ENCODE peak calls at places on chromosomes 3 and 15, in five cellular contexts. One of them, this sample, is unnamed.

GRCh38 chr15:76996526-76997401 is 1.8 kb downstream of the PSTPIP1 start:
- DNase-seq in adrenal gland: no peak
- DNase-seq in CD8-positive, alpha-beta memory T cell: peak; percentile 71
- DNase-seq in A549: no peak
- DNase-seq in GM23338: no peak
- DNase-seq in this sample: peak; percentile 57

GRCh38 chr3:160735801-160736200 is 20.2 kb upstream of the PPM1L start:
- DNase-seq in adrenal gland: no peak
- DNase-seq in CD8-positive, alpha-beta memory T cell: no peak
- DNase-seq in A549: no peak
- DNase-seq in GM23338: no peak
- DNase-seq in this sample: no peak

GRCh38 chr3:21938267-21938681 is 187.3 kb upstream of the ZNF385D start:
- DNase-seq in adrenal gland: no peak
- DNase-seq in CD8-positive, alpha-beta memory T cell: no peak
- DNase-seq in A549: no peak
- DNase-seq in GM23338: no peak
- DNase-seq in this sample: no peak

GRCh38 chr3:54999801-55000200 is 71.9 kb upstream of the LRTM1 start:
- DNase-seq in adrenal gland: no peak
- DNase-seq in CD8-positive, alpha-beta memory T cell: no peak
- DNase-seq in A549: no peak
- DNase-seq in GM23338: no peak
- DNase-seq in this sample: peak; percentile 11

GRCh38 chr3:184154909-184155643 is at the start of gene DVL3:
- DNase-seq in adrenal gland: peak; percentile 63
- DNase-seq in CD8-positive, alpha-beta memory T cell: peak; percentile 61
- DNase-seq in A549: peak; percentile 63
- DNase-seq in GM23338: peak; percentile 70
- DNase-seq in this sample: peak; percentile 81

GRCh38 chr15:73857193-73857920 is 16.0 kb upstream of the TBC1D21 start:
- DNase-seq in adrenal gland: no peak
- DNase-seq in CD8-positive, alpha-beta memory T cell: no peak
- DNase-seq in A549: no peak
- DNase-seq in GM23338: no peak
- DNase-seq in this sample: no peak

GRCh38 chr15:42992626-42993025 is 72.0 kb upstream of the TTBK2 start:
- DNase-seq in adrenal gland: peak; percentile 64
- DNase-seq in CD8-positive, alpha-beta memory T cell: no peak
- DNase-seq in A549: no peak
- DNase-seq in GM23338: no peak
- DNase-seq in this sample: no peak

GRCh38 chr3:157119369-157119951 is 40.5 kb downstream of the CCNL1 start:
- DNase-seq in adrenal gland: no peak
- DNase-seq in CD8-positive, alpha-beta memory T cell: no peak
- DNase-seq in A549: no peak
- DNase-seq in GM23338: no peak
- DNase-seq in this sample: no peak

GRCh38 chr3:150370129-150370602 is 37.9 kb upstream of the TSC22D2 start:
- DNase-seq in adrenal gland: peak; percentile 76
- DNase-seq in CD8-positive, alpha-beta memory T cell: no peak
- DNase-seq in A549: peak; percentile 71
- DNase-seq in GM23338: peak; percentile 88
- DNase-seq in this sample: peak; percentile 96

GRCh38 chr3:194142156-194142910 is 6.4 kb downstream of the HES1 start:
- DNase-seq in adrenal gland: peak; percentile 47
- DNase-seq in CD8-positive, alpha-beta memory T cell: no peak
- DNase-seq in A549: no peak
- DNase-seq in GM23338: no peak
- DNase-seq in this sample: peak; percentile 52

DNA sequence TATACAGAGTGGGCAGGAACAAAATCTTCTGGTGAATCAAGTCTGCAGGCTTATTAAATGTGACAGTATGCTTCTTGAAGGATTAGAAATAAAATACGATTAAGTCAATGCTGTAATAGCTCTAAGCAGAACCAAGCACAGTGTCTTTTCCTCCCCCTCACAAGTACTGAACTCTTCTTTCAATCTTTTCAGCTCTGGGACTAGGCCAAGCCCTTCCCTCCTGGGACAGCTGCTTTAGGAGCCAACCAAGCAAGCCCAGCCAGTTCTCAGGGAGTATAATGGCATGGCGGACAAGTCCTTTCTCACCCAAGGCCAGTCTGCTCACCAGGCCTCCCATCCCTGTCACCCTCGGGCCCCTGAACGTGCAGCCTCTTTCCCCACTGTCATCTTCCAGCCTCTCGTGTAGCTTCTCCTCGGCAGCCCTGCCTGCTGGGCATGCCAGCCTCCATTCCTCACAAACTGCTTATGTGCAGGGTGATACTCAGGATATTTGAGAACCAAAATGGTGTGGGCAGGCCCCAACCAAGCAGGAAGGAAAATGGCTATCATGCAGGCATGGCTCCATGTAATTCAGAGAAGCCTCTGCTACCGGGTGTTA is 8.4 kb upstream of the PPP1R2 start:
- DNase-seq in adrenal gland: no peak
- DNase-seq in CD8-positive, alpha-beta memory T cell: no peak
- DNase-seq in A549: no peak
- DNase-seq in GM23338: no peak
- DNase-seq in this sample: no peak
- H3K4me1 ChIP-seq in adrenal gland: no peaks in the 10 kb centered on the region
- H3K4me1 ChIP-seq in CD8-positive, alpha-beta memory T cell: peaks cover 91% of the 10 kb centered on the region
- H3K4me1 ChIP-seq in A549: peaks cover 3% of the 10 kb centered on the region
- H3K4me1 ChIP-seq in GM23338: peaks cover 24% of the 10 kb centered on the region
- H3K4me1 ChIP-seq in this sample: peaks cover 2% of the 10 kb centered on the region

GRCh38 chr15:78987891-78988360 is 43.1 kb upstream of the CTSH start:
- DNase-seq in adrenal gland: peak; percentile 9
- DNase-seq in CD8-positive, alpha-beta memory T cell: no peak
- DNase-seq in A549: no peak
- DNase-seq in GM23338: no peak
- DNase-seq in this sample: no peak
- H3K27ac ChIP-seq in adrenal gland: no peak overlapping the region
- H3K27ac ChIP-seq in CD8-positive, alpha-beta memory T cell: no peak overlapping the region
- H3K27ac ChIP-seq in A549: peak overlapping the region; percentile 74
- H3K27ac ChIP-seq in GM23338: no peak overlapping the region
- H3K27ac ChIP-seq in this sample: no peak overlapping the region

GRCh38 chr3:39147374-39147709 is 6.0 kb downstream of the CSRNP1 start:
- DNase-seq in adrenal gland: no peak
- DNase-seq in CD8-positive, alpha-beta memory T cell: no peak
- DNase-seq in A549: no peak
- DNase-seq in GM23338: no peak
- DNase-seq in this sample: no peak
- H3K4me1 ChIP-seq in adrenal gland: peaks cover 65% of the 10 kb centered on the region
- H3K4me1 ChIP-seq in CD8-positive, alpha-beta memory T cell: peaks cover 61% of the 10 kb centered on the region
- H3K4me1 ChIP-seq in A549: peaks cover 71% of the 10 kb centered on the region
- H3K4me1 ChIP-seq in GM23338: peaks cover 55% of the 10 kb centered on the region
- H3K4me1 ChIP-seq in this sample: peaks cover 58% of the 10 kb centered on the region

DNA sequence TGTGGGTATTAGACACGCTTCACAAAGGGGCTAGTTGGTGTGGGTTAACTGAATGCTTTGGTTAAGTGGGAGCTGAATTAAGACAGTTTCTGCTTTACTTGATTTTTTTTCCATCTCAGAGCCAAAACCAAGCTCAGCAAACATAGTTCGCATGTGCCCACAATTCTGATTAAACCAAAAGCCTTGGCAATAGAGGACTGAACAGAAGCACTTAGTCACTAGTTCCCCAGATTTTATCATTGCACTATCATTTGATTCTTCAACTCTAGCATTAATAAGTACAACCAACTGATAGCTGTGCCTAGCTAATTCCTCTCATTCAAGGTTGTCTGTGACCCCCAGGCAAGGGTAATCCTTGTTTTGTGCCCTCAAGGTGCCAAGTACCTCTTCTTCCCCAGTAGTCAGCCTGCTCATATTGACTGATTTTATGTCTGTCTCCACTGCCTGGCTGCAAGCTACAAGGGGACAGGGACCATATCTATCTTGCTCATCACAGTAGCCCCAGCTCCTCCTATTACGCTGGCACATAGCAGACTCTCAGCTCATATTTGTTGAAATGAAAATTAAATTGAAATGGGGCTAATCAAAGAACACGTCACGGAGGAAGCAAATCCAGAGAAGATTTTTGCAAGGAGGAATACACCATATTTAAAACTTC is 9.9 kb upstream of the ARHGEF3 start:
- DNase-seq in adrenal gland: no peak
- DNase-seq in CD8-positive, alpha-beta memory T cell: no peak
- DNase-seq in A549: no peak
- DNase-seq in GM23338: no peak
- DNase-seq in this sample: no peak
- H3K27ac ChIP-seq in adrenal gland: no peak overlapping the region
- H3K27ac ChIP-seq in CD8-positive, alpha-beta memory T cell: no peak overlapping the region
- H3K27ac ChIP-seq in A549: no peak overlapping the region
- H3K27ac ChIP-seq in GM23338: no peak overlapping the region
- H3K27ac ChIP-seq in this sample: no peak overlapping the region

DNA sequence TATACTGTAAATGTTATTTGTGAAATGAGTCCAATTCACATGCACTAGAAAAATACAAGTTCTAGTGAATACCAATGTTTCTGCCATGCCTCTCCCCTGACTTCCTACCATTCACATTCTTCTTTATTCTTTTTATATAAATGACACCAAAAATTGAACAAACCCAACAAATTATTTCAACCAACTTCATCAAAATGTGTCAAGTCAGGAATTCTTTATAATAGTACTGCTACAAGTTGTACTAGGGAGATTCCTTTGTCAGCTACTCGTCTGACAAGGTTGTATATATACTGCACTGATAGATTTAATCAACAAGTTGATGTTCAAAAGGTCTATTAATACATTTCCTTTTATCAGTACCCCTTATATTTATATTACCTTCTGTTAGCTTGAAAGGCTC is 3.0 kb downstream of the TBL1XR1 start:
- DNase-seq in adrenal gland: no peak
- DNase-seq in CD8-positive, alpha-beta memory T cell: no peak
- DNase-seq in A549: no peak
- DNase-seq in GM23338: no peak
- DNase-seq in this sample: no peak
- H3K4me1 ChIP-seq in adrenal gland: peaks cover 15% of the 10 kb centered on the region
- H3K4me1 ChIP-seq in CD8-positive, alpha-beta memory T cell: peaks cover 52% of the 10 kb centered on the region
- H3K4me1 ChIP-seq in A549: peaks cover 30% of the 10 kb centered on the region
- H3K4me1 ChIP-seq in GM23338: peaks cover 47% of the 10 kb centered on the region
- H3K4me1 ChIP-seq in this sample: peaks cover 21% of the 10 kb centered on the region

GRCh38 chr3:51680196-51680595 is 9.1 kb downstream of the TEX264 start:
- DNase-seq in adrenal gland: no peak
- DNase-seq in CD8-positive, alpha-beta memory T cell: peak; percentile 19
- DNase-seq in A549: no peak
- DNase-seq in GM23338: no peak
- DNase-seq in this sample: no peak
- H3K27ac ChIP-seq in adrenal gland: no peak overlapping the region
- H3K27ac ChIP-seq in CD8-positive, alpha-beta memory T cell: no peak overlapping the region
- H3K27ac ChIP-seq in A549: no peak overlapping the region
- H3K27ac ChIP-seq in GM23338: no peak overlapping the region
- H3K27ac ChIP-seq in this sample: peak overlapping the region; percentile 21

GRCh38 chr3:185930393-185931107 is 7.3 kb downstream of the TRA2B start:
- DNase-seq in adrenal gland: no peak
- DNase-seq in CD8-positive, alpha-beta memory T cell: no peak
- DNase-seq in A549: no peak
- DNase-seq in GM23338: no peak
- DNase-seq in this sample: no peak
- H3K4me1 ChIP-seq in adrenal gland: peaks cover 92% of the 10 kb centered on the region
- H3K4me1 ChIP-seq in CD8-positive, alpha-beta memory T cell: peaks cover 93% of the 10 kb centered on the region
- H3K4me1 ChIP-seq in A549: peaks cover 87% of the 10 kb centered on the region
- H3K4me1 ChIP-seq in GM23338: peaks cover 81% of the 10 kb centered on the region
- H3K4me1 ChIP-seq in this sample: peaks cover 78% of the 10 kb centered on the region

GRCh38 chr3:53195602-53196574 is 34.9 kb downstream of the PRKCD start:
- DNase-seq in adrenal gland: peak; percentile 48
- DNase-seq in CD8-positive, alpha-beta memory T cell: peak; percentile 68
- DNase-seq in A549: peak; percentile 46
- DNase-seq in GM23338: peak; percentile 89
- DNase-seq in this sample: peak; percentile 74
- H3K27ac ChIP-seq in adrenal gland: no peak overlapping the region
- H3K27ac ChIP-seq in CD8-positive, alpha-beta memory T cell: no peak overlapping the region
- H3K27ac ChIP-seq in A549: peak overlapping the region; percentile 61
- H3K27ac ChIP-seq in GM23338: no peak overlapping the region
- H3K27ac ChIP-seq in this sample: no peak overlapping the region

DNA sequence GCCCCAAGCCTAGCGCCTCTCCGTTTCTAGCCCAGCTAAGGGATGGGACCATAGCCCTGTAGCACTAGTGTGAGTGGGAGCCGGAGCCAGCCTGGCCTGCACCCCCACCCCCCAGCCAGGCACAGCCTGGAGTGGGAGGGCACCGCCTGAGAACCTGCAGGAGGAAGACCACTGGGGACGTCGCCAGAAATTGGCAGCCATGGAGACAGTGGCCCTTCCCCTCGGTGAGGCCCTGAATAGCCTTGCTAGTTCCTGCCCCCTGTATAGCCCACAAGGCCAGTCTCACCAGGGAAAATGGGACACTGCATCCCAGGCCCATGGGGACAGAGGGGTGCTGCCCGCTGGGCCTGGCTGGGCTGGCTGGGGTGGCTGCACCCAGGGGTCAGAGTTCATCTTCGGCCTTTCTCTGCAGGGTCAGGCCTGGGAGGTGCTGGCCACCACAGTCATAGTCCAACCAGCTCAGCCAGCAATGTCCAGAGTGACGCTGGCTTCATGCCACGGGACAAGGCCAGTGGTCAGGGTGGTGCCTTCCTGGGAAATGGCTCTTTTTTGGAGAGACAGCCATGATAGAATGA is 22.5 kb upstream of the KLF13 start:
- DNase-seq in adrenal gland: no peak
- DNase-seq in CD8-positive, alpha-beta memory T cell: no peak
- DNase-seq in A549: no peak
- DNase-seq in GM23338: no peak
- DNase-seq in this sample: no peak
- H3K4me1 ChIP-seq in adrenal gland: no peaks in the 10 kb centered on the region
- H3K4me1 ChIP-seq in CD8-positive, alpha-beta memory T cell: peaks cover 13% of the 10 kb centered on the region
- H3K4me1 ChIP-seq in A549: peaks cover 33% of the 10 kb centered on the region
- H3K4me1 ChIP-seq in GM23338: peaks cover 60% of the 10 kb centered on the region
- H3K4me1 ChIP-seq in this sample: peaks cover 5% of the 10 kb centered on the region

This sample was measured in cardiac muscle cell.